ENCODE peak calls at places on chromosomes 12 and 14, in five cellular contexts. X, U, R, P and Y are unnamed samples.

GRCh38 chr14:80213602-80214001 is 2.3 kb upstream of the DIO2 start:
- DNase-seq in U (peak), P (peak), R (peak), X (no peak), Y (no peak)

GRCh38 chr12:92574046-92574783 is 128.6 kb upstream of the PLEKHG7 start:
- DNase-seq in R (peak), U (no peak), X (no peak), P (no peak), Y (no peak)

GRCh38 chr12:96210376-96211055 is 16.3 kb downstream of the ELK3 start:
- DNase-seq in P (no peak), X (no peak), R (no peak), U (no peak), Y (no peak)

GRCh38 chr12:117208206-117208605 is 17.9 kb upstream of the FBXO21 start:
- DNase-seq in X (no peak), R (no peak), P (no peak), U (no peak), Y (no peak)

GRCh38 chr12:128794661-128795529 is 28.9 kb downstream of the SLC15A4 start:
- DNase-seq in U (no peak), X (no peak), R (no peak), P (no peak), Y (no peak)

GRCh38 chr14:38752750-38753149 is 350.3 kb downstream of the SEC23A start:
- DNase-seq in R (no peak), P (no peak), U (no peak), X (no peak), Y (no peak)

GRCh38 chr14:69475194-69475818 is 9.2 kb upstream of the PLEKHD1 start:
- DNase-seq in R (peak), X (no peak), P (no peak), U (no peak), Y (no peak)

GRCh38 chr12:6536894-6537579 is 2.7 kb downstream of the GAPDH start:
- DNase-seq in X (no peak), P (no peak), U (peak), R (no peak), Y (no peak)

GRCh38 chr14:75120546-75121291 is 6.1 kb downstream of the NEK9 start:
- DNase-seq in P (no peak), R (no peak), X (no peak), U (no peak), Y (no peak)

GRCh38 chr14:69153848-69154208 is 909 bp upstream of the DCAF5 start:
- DNase-seq in P (no peak), R (peak), U (peak), X (no peak), Y (no peak)

GRCh38 chr12:125114365-125115141 is 49.3 kb downstream of the AACS start:
- DNase-seq in X (no peak), P (no peak), R (no peak), U (no peak), Y (no peak)

GRCh38 chr14:104239185-104239775 is 100.9 kb downstream of the KIF26A start:
- DNase-seq in X (no peak), R (no peak), U (no peak), P (no peak), Y (no peak)

GRCh38 chr14:97446087-97446486 is 648.9 kb downstream of the VRK1 start:
- DNase-seq in R (no peak), P (no peak), U (no peak), X (no peak), Y (no peak)

GRCh38 chr12:64884728-64885127 is 60.3 kb downstream of the TBC1D30 start:
- DNase-seq in X (no peak), U (no peak), R (no peak), P (no peak), Y (no peak)

GRCh38 chr12:64884164-64884542 is 59.7 kb downstream of the TBC1D30 start:
- DNase-seq in R (no peak), U (no peak), P (no peak), X (no peak), Y (no peak)

GRCh38 chr12:64882687-64883086 is 58.2 kb downstream of the TBC1D30 start:
- DNase-seq in X (no peak), R (no peak), U (no peak), P (no peak), Y (no peak)

DNA sequence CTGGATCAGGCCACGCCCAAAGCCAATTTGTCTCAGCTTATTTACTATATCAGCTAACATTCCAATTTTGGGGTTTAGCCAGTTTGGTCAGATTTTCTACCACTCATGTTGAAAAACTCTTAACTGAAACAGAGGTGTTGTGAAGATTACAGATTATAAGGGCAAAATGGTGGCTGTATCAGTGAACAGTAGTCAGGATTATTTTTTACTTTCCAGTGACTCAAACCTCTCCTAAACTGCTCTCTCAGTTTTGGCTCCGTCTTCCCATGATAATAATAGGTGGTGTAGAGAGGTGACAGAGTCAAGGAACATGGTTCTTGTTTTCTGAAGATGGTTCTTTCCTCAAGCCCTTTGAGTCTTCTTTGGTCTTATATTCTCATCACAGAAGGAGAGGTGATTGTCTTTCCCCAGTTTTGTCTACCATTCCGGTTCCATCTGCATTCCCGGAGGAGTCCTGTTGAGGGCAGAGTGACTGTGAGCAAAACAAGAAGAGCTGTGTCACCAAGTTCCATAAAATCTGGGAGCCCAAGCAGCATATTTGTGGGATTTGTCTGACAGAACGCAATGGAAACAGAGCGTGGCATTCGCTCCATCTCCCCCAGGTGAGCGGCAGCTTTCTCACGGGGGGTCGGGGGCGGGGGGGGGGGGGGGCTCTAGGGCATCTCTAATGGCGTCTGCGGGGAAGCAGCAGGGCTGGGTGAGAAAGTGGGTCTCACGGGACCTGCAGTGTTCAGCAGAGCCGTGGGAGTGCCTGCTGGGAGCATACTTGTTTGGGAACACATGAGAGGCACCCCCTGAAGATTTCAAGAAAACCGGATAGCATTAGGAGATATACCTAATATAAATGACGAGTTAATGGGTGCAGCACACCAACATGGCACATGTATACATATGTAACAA is 59.1 kb downstream of the TBC1D30 start:
- DNase-seq in R (no peak), X (no peak), U (no peak), P (no peak), Y (no peak)
- TF ChIP-seq CTCF in R (peak), X (no peak), U (no peak), P (no peak), Y (no peak)

GRCh38 chr14:35398095-35398584 is 6.4 kb downstream of the NFKBIA start:
- DNase-seq in P (no peak), U (peak), X (no peak), R (no peak), Y (no peak)
- TF ChIP-seq CTCF in P (no peak), U (no peak), X (no peak), R (no peak), Y (no peak)

DNA sequence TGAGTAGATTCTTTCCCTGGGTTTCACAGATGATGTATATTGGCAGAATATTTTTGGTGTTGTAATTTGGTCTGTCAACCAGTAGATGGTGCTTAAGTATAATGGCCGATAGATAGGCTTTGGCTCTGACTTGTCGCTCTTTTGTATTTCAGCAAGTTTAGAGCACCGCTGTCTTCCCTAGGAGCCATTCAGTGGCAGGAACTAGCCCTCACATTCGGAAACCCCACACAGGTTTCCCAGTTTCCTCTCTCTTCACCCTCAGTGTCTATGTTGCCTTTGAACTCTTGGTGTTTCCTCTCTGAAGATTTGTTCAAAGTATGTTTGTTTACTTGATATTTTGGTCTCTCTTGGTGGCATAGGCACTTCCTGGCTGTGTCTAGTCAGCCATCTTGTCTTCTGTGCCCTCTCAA is 102.2 kb downstream of the GPHN start:
- DNase-seq in U (no peak), R (peak), P (no peak), X (no peak), Y (no peak)
- TF ChIP-seq CTCF in U (peak), R (peak), P (peak), X (peak), Y (peak)

DNA sequence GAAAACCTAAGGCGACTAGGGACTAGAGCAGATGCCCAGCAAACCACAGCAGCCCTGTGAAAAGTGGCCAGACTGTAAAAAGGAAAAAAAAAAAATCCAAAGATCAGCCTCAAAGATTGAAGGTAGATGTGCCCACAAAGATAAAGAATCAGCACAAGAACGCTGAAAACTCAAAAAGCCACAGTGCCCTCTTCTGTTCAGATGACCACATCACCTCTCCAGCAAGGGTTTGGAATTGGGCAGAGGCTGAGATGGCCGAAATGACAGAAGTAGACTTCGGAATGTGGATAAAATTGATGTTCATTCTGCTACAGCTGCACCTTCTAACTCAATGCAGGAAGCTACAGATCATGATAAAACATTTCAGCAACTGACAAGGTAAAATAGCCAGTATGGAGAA is 154.4 kb downstream of the GPHN start:
- DNase-seq in U (peak), P (peak), X (no peak), R (peak), Y (no peak)
- TF ChIP-seq CTCF in U (peak), P (peak), X (peak), R (peak), Y (no peak)